ENCODE peak calls at places on chromosomes 12 and 14, in five cellular contexts. Z is psoas muscle, I is uterus, J is GM23338, M is pancreas. C is an unnamed sample.

GRCh38 chr12:55816876-55817351 is 610 bp downstream of the SARNP start:
- DNase-seq in Z (no peak), I (no peak), J (peak; percentile 40), M (no peak), C (peak; percentile 49)

GRCh38 chr12:50764116-50764860 is 387 bp downstream of the ATF1 start:
- DNase-seq in Z (peak; percentile 47), I (peak; percentile 56), J (peak; percentile 72), M (peak; percentile 77), C (no peak)

GRCh38 chr12:26058308-26058707 is 66.5 kb downstream of the BHLHE41 start:
- DNase-seq in Z (no peak), I (no peak), J (peak; percentile 22), M (no peak), C (no peak)

GRCh38 chr12:68432622-68433021 is 100.5 kb upstream of the MDM1 start:
- DNase-seq in Z (no peak), I (no peak), J (no peak), M (no peak), C (no peak)

GRCh38 chr14:89720741-89721315 is 233.7 kb downstream of the EFCAB11 start:
- DNase-seq in Z (no peak), I (no peak), J (peak; percentile 40), M (peak; percentile 34), C (no peak)

GRCh38 chr12:12930633-12931032 is 21.3 kb downstream of the GPRC5D start:
- DNase-seq in Z (no peak), I (no peak), J (no peak), M (no peak), C (no peak)

GRCh38 chr12:45703942-45704341 is 25.6 kb upstream of the ARID2 start:
- DNase-seq in Z (no peak), I (no peak), J (no peak), M (no peak), C (no peak)

GRCh38 chr12:75818863-75819262 is 212.7 kb downstream of the PHLDA1 start:
- DNase-seq in Z (no peak), I (no peak), J (no peak), M (no peak), C (no peak)

GRCh38 chr12:132133952-132134652 is 10.0 kb downstream of the DDX51 start:
- DNase-seq in Z (no peak), I (no peak), J (peak; percentile 45), M (no peak), C (no peak)

GRCh38 chr12:3795096-3795799 is 42.3 kb upstream of the CRACR2A start:
- DNase-seq in Z (no peak), I (no peak), J (no peak), M (no peak), C (no peak)

GRCh38 chr14:99215277-99215676 is 56.7 kb downstream of the BCL11B start:
- DNase-seq in Z (no peak), I (no peak), J (no peak), M (no peak), C (no peak)

GRCh38 chr14:102848830-102849521 is 71.7 kb downstream of the TRAF3 start:
- DNase-seq in Z (peak; percentile 37), I (no peak), J (no peak), M (peak; percentile 34), C (no peak)

GRCh38 chr12:72256725-72257124 is 15.4 kb upstream of the TRHDE start:
- DNase-seq in Z (no peak), I (no peak), J (no peak), M (no peak), C (no peak)

GRCh38 chr12:6854036-6854435 is 2.1 kb downstream of the USP5 start:
- DNase-seq in Z (no peak), I (no peak), J (no peak), M (no peak), C (no peak)

GRCh38 chr12:12686472-12686871 is 9.5 kb downstream of the GPR19 start:
- DNase-seq in Z (no peak), I (no peak), J (no peak), M (no peak), C (no peak)

GRCh38 chr14:69648480-69649414 is 37.4 kb downstream of the SUSD6 start:
- DNase-seq in Z (no peak), I (no peak), J (no peak), M (no peak), C (no peak)

GRCh38 chr12:105212431-105212830 is 23.5 kb downstream of the APPL2 start:
- DNase-seq in Z (no peak), I (no peak), J (no peak), M (no peak), C (no peak)

DNA sequence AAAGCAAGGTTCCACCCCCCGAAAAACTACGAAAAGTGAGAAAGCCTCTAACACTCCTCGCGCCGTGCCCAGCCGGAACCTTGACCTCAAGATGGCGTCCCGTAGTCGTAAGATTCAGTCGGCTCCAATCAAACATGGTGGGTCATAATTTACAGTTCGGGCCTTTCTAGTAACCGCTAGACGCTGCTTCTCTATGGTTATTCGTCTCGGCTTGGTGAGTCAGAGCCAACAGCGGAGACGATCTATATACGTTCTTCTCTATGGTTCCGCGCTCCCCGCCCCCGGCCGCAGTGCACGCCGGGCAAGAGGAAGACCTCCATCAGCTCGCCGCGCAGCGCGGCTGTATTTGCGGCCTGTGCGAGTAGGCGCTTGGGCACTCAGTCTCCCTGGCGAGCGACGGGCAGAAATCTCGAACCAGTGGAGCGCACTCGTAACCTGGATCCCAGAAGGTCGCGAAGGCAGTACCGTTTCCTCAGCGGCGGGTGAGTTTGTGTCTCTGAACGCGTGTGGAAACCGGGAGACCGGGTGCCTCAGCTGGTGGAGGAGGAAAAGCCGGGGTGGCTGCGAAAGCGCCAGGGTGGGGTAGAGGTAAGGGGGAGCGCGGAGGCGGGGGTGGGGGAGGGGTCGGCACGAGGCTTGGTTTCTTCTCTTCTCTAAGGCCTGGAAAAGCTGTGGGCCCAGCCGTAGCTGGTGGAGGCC is at the start of gene RBM25:
- DNase-seq in Z (peak; percentile 94), I (peak; percentile 95), J (peak; percentile 99), M (peak; percentile 96), C (peak; percentile 95)
- TF ChIP-seq CTCF in Z (no peak), I (no peak), J (no peak), M (no peak), C (no peak)

GRCh38 chr14:74913986-74914573 is 9.0 kb downstream of the RPS6KL1 start:
- DNase-seq in Z (peak; percentile 77), I (peak; percentile 79), J (peak; percentile 78), M (no peak), C (peak; percentile 73)
- H3K27ac ChIP-seq in Z (peak overlapping the region; percentile 3), I (peak overlapping the region; percentile 60), J (no peak overlapping the region), M (no peak overlapping the region), C (no peak overlapping the region)

DNA sequence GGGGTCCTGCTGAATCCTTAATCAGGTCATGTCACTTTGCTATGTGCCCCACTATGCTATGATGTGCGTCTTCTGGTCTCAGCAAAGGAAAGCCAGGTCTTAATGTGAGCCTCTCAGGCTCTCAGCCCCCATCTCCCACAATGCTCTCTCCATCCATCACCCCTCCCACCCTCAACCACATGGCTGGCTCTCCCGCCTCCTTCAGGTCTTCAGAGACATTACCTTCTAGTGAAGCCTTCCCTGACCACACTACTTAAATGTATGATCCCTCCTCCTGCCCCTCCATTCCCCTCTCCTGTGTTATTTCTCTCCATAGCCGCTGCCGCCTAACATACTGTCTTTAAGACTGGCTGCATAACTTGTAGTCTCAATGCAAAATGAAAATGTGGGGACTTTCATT is 50.5 kb downstream of the KRT80 start:
- DNase-seq in Z (no peak), I (no peak), J (peak; percentile 79), M (no peak), C (no peak)
- TF ChIP-seq CTCF in Z (no peak), I (no peak), J (peak; percentile 47), M (no peak), C (no peak)

DNA sequence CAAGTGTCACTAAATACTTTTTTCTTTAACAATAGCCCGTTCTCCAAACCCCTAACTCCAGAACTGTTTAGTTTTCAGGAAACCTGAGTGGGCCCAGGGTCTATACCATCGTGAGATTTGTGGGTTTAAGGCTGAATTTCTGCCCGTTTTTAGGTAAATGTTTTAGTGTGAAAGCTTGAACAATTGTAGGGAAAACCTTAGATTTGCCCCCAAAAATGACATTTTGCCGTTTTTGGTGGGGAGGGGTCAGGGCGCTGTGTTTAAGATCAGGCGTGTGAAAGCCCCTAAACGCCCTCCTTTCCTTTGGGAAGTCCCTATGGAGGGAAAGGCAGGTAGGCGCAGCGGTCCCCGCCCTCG is 316 bp upstream of the PRPF39 start:
- DNase-seq in Z (no peak), I (no peak), J (no peak), M (no peak), C (no peak)
- H3K27ac ChIP-seq in Z (peak overlapping the region; percentile 89), I (peak overlapping the region; percentile 88), J (no peak overlapping the region), M (peak overlapping the region; percentile 73), C (peak overlapping the region; percentile 88)

DNA sequence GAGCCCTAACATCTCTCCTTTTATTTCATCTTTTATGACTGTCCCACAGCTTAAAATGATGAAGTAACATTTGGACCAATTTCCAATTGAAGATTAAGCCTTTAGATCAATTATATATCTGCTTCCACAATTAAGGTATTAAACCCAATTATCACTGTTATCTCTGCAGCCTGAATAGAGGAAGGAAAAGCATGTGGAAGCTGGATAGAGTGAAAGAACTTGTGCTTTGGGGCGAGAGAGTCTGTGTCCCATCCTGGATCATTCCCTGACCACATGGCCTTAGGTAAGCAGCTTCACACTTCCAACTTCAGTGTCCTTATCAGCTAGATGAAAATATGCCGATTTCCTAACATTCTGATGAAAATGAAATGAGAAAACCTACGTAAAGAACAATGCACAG is 61.4 kb upstream of the TSPAN8 start:
- DNase-seq in Z (no peak), I (no peak), J (no peak), M (no peak), C (no peak)
- TF ChIP-seq CTCF in Z (no peak), I (no peak), J (no peak), M (no peak), C (no peak)

GRCh38 chr14:64721391-64721791 is 17.2 kb downstream of the PLEKHG3 start:
- DNase-seq in Z (peak; percentile 53), I (peak; percentile 54), J (no peak), M (peak; percentile 75), C (no peak)

GRCh38 chr14:64721899-64722298 is 17.7 kb downstream of the PLEKHG3 start:
- DNase-seq in Z (no peak), I (no peak), J (no peak), M (no peak), C (no peak)

GRCh38 chr14:64724578-64724930 is 20.3 kb downstream of the PLEKHG3 start:
- DNase-seq in Z (no peak), I (no peak), J (no peak), M (no peak), C (no peak)

GRCh38 chr14:64723691-64724577 is 19.7 kb downstream of the PLEKHG3 start:
- DNase-seq in Z (no peak), I (no peak), J (no peak), M (no peak), C (no peak)

GRCh38 chr14:64722842-64723447 is 18.7 kb downstream of the PLEKHG3 start:
- DNase-seq in Z (no peak), I (no peak), J (no peak), M (no peak), C (peak; percentile 65)
- H3K27ac ChIP-seq in Z (peak overlapping the region; percentile 41), I (peak overlapping the region; percentile 59), J (no peak overlapping the region), M (peak overlapping the region; percentile 86), C (peak overlapping the region; percentile 94)

DNA sequence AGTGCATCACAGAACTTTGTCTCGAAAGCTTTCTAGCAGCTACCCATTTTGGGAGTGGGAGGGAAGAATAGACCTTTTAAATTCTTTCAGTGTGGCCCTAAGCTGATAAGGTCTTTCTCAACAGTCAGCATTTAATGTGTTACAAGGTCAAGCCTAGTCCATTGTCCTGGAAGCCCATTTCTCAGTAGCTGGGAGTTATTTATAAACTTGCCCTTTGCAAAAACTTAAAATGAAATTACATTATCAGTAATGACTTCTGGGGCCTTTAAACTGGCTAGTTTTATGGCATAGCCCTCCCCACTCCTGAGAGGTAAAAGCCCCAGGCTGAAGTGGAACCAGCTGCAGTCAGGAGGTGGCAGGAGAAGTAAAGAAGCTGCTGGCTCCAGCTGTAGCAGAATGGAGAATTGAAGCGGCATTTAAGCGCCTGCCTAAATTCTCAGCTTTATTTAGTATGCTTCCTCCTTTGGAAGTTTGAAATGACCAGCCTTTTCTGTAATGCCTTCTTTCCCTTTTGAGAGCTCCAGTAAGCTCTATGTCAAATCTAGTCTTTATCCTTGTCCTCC is 12.4 kb downstream of the COPZ1 start:
- DNase-seq in Z (no peak), I (no peak), J (no peak), M (no peak), C (no peak)
- TF ChIP-seq CTCF in Z (peak; percentile 11), I (peak; percentile 38), J (no peak), M (no peak), C (no peak)

C was measured in RWPE1.